ENCODE peak calls at places on chromosomes 11 and 22, in six cellular contexts. U, F, I, G, D and R are unnamed samples.
A peak's percentile ranks its signal among the peaks of the same experiment; 100 is the strongest.

GRCh38 chr11:75625970-75626691 is 42.7 kb downstream of the MAP6 start:
- DNase-seq in D (no peak), U (peak; percentile 95), I (no peak), F (peak; percentile 17), G (peak; percentile 91), R (no peak)

GRCh38 chr11:59158206-59159068 is 13.5 kb upstream of the DTX4 start:
- DNase-seq in D (peak; percentile 76), G (peak; percentile 51), F (peak; percentile 74), I (peak; percentile 47), U (peak; percentile 75), R (peak; percentile 81)

GRCh38 chr22:39234157-39234793 is 10.5 kb downstream of the PDGFB start:
- DNase-seq in F (no peak), G (peak; percentile 60), I (no peak), D (no peak), U (no peak), R (no peak)

GRCh38 chr11:124747406-124748099 is 4.5 kb downstream of the VSIG2 start:
- DNase-seq in U (no peak), D (no peak), F (no peak), G (no peak), I (no peak), R (no peak)

GRCh38 chr11:64607381-64608259 is 16.6 kb downstream of the SLC22A12 start:
- DNase-seq in F (no peak), G (peak; percentile 28), U (peak; percentile 5), D (no peak), I (no peak), R (no peak)

GRCh38 chr11:13868710-13869403 is 93.7 kb upstream of the SPON1 start:
- DNase-seq in G (no peak), U (no peak), F (no peak), D (no peak), I (peak; percentile 68), R (no peak)

GRCh38 chr11:57277845-57278720 is 41.0 kb upstream of the APLNR start:
- DNase-seq in U (peak; percentile 84), G (peak; percentile 60), I (peak; percentile 69), D (no peak), F (peak; percentile 89), R (peak; percentile 23)

GRCh38 chr22:45852826-45853225 is 124.1 kb downstream of the WNT7B start:
- DNase-seq in D (no peak), G (no peak), I (no peak), U (no peak), F (peak; percentile 26), R (peak; percentile 12)

GRCh38 chr11:117547188-117547831 is 219.7 kb downstream of the CEP164 start:
- DNase-seq in I (no peak), F (no peak), U (no peak), D (no peak), G (no peak), R (no peak)

GRCh38 chr11:69455969-69456368 is 25.5 kb upstream of the LINC01488 start:
- DNase-seq in D (no peak), I (no peak), F (no peak), G (no peak), U (no peak), R (no peak)

GRCh38 chr22:50298937-50299656 is 8.3 kb downstream of the PLXNB2 start:
- DNase-seq in D (no peak), F (no peak), G (no peak), U (peak; percentile 11), I (no peak), R (no peak)

GRCh38 chr22:50300620-50301257 is 6.7 kb downstream of the PLXNB2 start:
- DNase-seq in G (no peak), U (no peak), F (no peak), I (no peak), D (no peak), R (no peak)

GRCh38 chr22:50298266-50298637 is 9.2 kb downstream of the PLXNB2 start:
- DNase-seq in U (no peak), F (no peak), D (no peak), G (no peak), I (no peak), R (no peak)

GRCh38 chr22:50301581-50301991 is 5.9 kb downstream of the PLXNB2 start:
- DNase-seq in D (no peak), F (no peak), I (no peak), U (no peak), G (no peak), R (no peak)

DNA sequence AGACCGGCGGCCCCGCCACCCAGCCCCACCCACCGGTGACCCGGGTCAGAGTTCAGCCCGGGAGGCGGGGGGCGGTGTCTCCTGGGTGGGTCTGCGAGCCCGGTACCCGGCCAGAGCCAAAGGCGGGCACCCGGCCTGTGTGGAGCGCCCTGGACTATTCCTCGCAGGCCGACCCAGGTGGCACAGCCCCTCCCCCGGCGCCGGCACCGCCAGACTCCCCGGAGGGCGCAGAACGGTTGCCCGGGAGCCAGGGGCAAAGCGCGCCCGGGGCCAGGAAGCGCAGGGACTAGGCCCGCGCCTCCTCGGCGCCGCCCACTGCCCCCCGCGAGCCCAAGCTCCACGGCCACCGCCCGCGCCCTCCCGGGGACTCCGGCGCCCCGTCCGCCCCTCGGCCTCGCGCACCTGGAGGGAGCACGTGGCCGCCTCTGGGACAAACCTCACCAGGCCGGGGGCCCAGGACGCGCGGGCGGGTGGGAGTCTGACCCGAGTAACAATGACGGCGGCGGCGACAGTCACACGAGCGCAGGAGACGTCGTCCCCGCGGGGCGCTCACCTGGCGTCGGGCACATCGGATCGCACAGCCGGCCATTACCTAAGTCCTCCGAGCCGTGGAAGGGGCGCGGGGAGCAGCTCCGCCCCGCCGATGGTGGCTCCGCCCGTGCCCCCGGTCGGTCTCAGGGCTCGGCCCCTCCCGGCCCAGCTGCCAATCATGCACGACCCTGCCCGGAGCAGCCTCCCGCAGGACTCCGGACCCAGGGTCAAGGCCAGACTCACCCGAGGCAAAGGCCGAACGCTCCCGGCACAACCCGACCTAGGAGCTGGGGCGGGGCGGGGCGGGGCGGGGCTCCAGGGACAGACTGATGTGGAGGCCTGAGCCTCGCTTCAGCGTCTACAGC is 7.5 kb downstream of the PLXNB2 start:
- DNase-seq in I (no peak), F (no peak), U (no peak), D (no peak), G (no peak), R (no peak)
- H3K4me2 ChIP-seq in I (peak overlapping the region; percentile 98), F (peak overlapping the region; percentile 96), U (no peak overlapping the region), D (no peak overlapping the region), G (peak overlapping the region; percentile 51), R (peak overlapping the region; percentile 49)

GRCh38 chr22:30770716-30771115 is 76.0 kb downstream of the OSBP2 start:
- DNase-seq in I (no peak), D (no peak), F (no peak), G (no peak), U (no peak), R (no peak)

GRCh38 chr22:30763815-30764686 is 69.4 kb downstream of the OSBP2 start:
- DNase-seq in G (peak; percentile 81), I (peak; percentile 59), D (peak; percentile 59), U (peak; percentile 86), F (peak; percentile 84), R (peak; percentile 64)

GRCh38 chr22:30767656-30768055 is 73.0 kb downstream of the OSBP2 start:
- DNase-seq in F (no peak), G (no peak), D (no peak), U (no peak), I (no peak), R (no peak)
- TF ChIP-seq CTCF in F (no peak), G (no peak), D (no peak), U (no peak), I (no peak), R (no peak)

GRCh38 chr11:73137942-73138274 is 4.2 kb downstream of the FCHSD2 start:
- DNase-seq in D (no peak), I (no peak), U (no peak), G (no peak), F (no peak), R (no peak)
- H3K4me2 ChIP-seq in D (no peak overlapping the region), I (no peak overlapping the region), U (no peak overlapping the region), G (no peak overlapping the region), F (no peak overlapping the region), R (peak overlapping the region; percentile 79)

GRCh38 chr11:31797227-31798056 is 13.7 kb downstream of the PAX6 start:
- DNase-seq in D (peak; percentile 1), F (no peak), I (no peak), U (no peak), G (no peak), R (no peak)

GRCh38 chr11:31796523-31797226 is 14.4 kb downstream of the PAX6 start:
- DNase-seq in I (no peak), G (no peak), F (no peak), U (no peak), D (no peak), R (no peak)

GRCh38 chr11:31799036-31799793 is 11.9 kb downstream of the PAX6 start:
- DNase-seq in U (no peak), I (no peak), F (no peak), G (no peak), D (peak; percentile 3), R (no peak)

GRCh38 chr11:31799794-31800397 is 11.2 kb downstream of the PAX6 start:
- DNase-seq in F (no peak), I (no peak), U (no peak), G (no peak), D (no peak), R (no peak)

DNA sequence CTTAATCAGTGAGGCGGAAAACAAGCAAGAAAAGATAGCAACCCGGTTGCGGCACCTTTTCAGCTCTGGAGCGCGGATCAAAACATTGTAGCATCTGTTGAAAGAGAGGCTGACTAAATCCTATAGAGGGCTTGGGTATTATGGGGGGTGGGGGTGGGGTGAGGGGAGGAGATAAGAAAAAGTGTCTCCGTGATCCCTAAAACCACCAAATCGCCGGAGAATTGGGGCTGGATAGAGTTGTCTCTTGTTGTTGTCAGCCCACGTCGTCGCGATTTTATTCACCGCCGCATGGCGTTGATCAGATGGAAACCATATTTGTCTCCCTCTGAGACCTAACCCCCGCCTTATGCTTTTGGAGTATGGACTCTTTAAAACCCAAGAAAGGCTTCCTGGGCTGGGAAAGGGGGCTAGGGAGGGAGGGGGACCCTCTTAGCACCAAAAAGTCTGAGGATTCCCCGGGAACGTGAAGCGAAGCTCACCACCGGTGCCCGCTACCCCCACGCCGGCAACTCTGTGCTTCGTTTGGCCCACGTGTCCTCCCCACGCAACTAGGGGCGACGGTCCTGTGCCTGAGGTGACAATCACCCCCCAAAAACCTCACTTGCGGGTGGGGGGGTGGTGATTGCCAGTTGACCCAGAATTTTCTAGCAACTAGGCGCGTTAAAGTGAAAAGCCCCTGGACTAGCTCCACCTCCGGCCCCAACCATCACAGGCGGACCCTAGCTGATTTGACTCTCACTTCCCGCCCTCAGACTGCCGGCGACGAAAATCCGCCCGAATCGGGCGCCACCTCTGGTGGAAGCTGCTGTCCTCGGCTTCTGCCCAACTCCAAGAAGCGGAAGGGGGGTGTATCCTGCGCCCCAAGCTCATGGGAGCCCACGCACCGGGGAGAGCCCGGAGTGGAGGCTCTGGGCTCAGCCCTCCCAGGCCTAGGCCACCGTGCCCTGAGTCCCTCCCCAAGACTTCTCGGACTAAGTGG is 12.8 kb downstream of the PAX6 start:
- DNase-seq in I (no peak), F (no peak), G (no peak), D (no peak), U (no peak), R (no peak)
- TF ChIP-seq CTCF in I (no peak), F (no peak), G (peak; percentile 17), D (no peak), U (peak; percentile 24), R (no peak)